ENCODE peak calls at places on chromosome X, in seven cellular contexts. S is endothelial cell of umbilical vein, Y is HepG2, I is HCT116, L is K562, M is H1, J is SK-N-SH. E is an unnamed sample.

GRCh38 chrX:102727761-102728160 is 7.2 kb downstream of the GPRASP3 start:
- DNase-seq in S (no peak), Y (no peak), I (no peak), L (no peak), M (no peak), J (no peak), E (no peak)

GRCh38 chrX:69314436-69315348 is 149.4 kb upstream of the PJA1 start:
- DNase-seq in S (no peak), Y (no peak), I (no peak), L (no peak), M (no peak), J (peak), E (no peak)

GRCh38 chrX:44306336-44306735 is 37.1 kb downstream of the EFHC2 start:
- DNase-seq in S (no peak), Y (no peak), I (no peak), L (no peak), M (no peak), J (no peak), E (no peak)

GRCh38 chrX:103376979-103377324 is 614 bp downstream of the BEX3 start:
- DNase-seq in S (peak), Y (no peak), I (no peak), L (no peak), M (no peak), J (peak), E (peak)

GRCh38 chrX:129724767-129725166 is 14.0 kb upstream of the XPNPEP2 start:
- DNase-seq in S (no peak), Y (no peak), I (no peak), L (no peak), M (no peak), J (no peak), E (no peak)

GRCh38 chrX:100341111-100341510 is 69.0 kb downstream of the PCDH19 start:
- DNase-seq in S (no peak), Y (no peak), I (no peak), L (no peak), M (no peak), J (no peak), E (no peak)

GRCh38 chrX:24493740-24494543 is 28.9 kb downstream of the PDK3 start:
- DNase-seq in S (no peak), Y (peak), I (no peak), L (no peak), M (no peak), J (no peak), E (no peak)

GRCh38 chrX:110706446-110706845 is 89.2 kb downstream of the CHRDL1 start:
- DNase-seq in S (no peak), Y (no peak), I (no peak), L (no peak), M (no peak), J (no peak), E (no peak)

GRCh38 chrX:69032601-69033000 is 132.7 kb downstream of the PJA1 start:
- DNase-seq in S (no peak), Y (no peak), I (peak), L (no peak), M (no peak), J (no peak), E (no peak)

GRCh38 chrX:24231169-24231568 is 81.6 kb downstream of the ZFX start:
- DNase-seq in S (peak), Y (no peak), I (peak), L (peak), M (no peak), J (no peak), E (peak)

GRCh38 chrX:26262121-26262523 is 46.2 kb downstream of the MAGEB5 start:
- DNase-seq in S (peak), Y (no peak), I (no peak), L (no peak), M (no peak), J (no peak), E (no peak)

GRCh38 chrX:77442728-77443127 is 4.5 kb upstream of the FGF16 start:
- DNase-seq in S (peak), Y (peak), I (peak), L (no peak), M (no peak), J (no peak), E (peak)

GRCh38 chrX:11189097-11189496 is 78.0 kb downstream of the HCCS start:
- DNase-seq in S (no peak), Y (no peak), I (no peak), L (no peak), M (no peak), J (no peak), E (no peak)

GRCh38 chrX:68978211-68978780 is 149.5 kb downstream of the EFNB1 start:
- DNase-seq in S (peak), Y (no peak), I (no peak), L (peak), M (no peak), J (no peak), E (no peak)

GRCh38 chrX:20531667-20532066 is 265.0 kb upstream of the RPS6KA3 start:
- DNase-seq in S (no peak), Y (no peak), I (no peak), L (no peak), M (no peak), J (no peak), E (no peak)
- TF ChIP-seq MAX in S (no peak), Y (no peak), I (no peak), L (no peak), M (no peak), J (no peak), E (no peak)

GRCh38 chrX:119625843-119626242 is 19.6 kb upstream of the NKRF start:
- DNase-seq in S (no peak), Y (no peak), I (no peak), L (no peak), M (no peak), J (no peak), E (no peak)
- H3K27ac ChIP-seq in S (no peak), Y (no peak), I (no peak), L (no peak), M (no peak), J (no peak), E (no peak)

DNA sequence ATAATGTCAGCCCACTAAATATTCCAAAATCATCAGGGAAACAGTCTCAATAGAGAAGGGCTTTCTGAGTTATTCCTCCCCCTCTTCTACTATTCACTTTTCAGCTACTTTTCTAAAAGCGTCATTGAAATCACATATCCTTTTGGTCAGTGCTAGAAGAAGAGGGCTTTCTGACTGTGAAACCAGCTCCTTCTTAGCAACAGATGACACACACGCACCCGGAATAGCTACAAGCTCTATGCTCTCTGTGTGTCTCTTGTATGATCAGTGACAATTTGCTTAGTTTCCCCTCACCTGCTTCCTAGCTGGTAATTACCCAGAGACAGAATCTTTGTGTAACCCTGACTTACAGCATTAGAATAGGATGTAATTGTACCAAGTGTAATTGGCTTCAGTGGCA is 268.2 kb upstream of the SLITRK2 start:
- DNase-seq in S (no peak), Y (no peak), I (no peak), L (no peak), M (no peak), J (no peak), E (no peak)
- TF ChIP-seq MAX in S (no peak), Y (no peak), I (no peak), L (no peak), M (no peak), J (no peak), E (no peak)

DNA sequence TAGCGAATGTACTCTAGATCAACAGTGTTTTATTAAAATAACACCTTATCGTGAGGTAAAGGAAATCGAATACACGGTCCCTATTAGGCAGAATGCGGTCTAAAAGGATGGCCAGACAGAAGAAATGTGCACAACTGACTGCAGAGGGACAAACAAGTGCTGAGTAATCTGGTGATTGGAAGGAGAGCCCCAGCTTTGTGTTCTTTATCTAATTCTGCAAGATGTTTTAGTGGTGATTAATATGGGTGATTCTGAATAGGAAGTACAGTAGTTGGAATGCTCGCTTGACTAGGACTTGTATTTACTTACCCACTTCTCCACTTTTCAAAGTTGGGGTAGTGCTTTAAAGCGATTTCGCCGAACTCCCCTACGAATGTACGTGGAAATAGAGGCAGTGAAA is 1.2 kb downstream of the WDR44 start:
- DNase-seq in S (peak), Y (peak), I (no peak), L (peak), M (no peak), J (peak), E (no peak)
- H3K27ac ChIP-seq in S (peak), Y (peak), I (peak), L (peak), M (no peak), J (peak), E (peak)

DNA sequence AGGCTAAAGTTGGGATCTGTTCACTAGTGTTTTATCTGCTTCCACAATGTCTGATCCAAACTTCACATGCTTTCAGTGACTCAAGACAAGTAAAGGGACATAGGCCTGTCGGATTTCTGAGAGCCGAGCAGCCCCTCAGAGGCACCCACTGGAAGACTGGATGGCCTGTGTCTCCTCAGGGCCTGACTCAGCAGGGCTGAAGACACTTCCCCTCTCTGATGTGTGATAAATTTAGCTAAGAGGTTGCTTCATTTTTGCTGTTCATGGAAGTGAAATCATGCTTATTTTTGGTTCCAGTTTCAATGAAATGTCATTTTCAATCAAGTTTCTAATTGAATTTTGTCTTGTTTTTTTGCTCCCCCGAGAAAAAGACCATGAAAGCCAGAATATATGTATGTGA is 93.7 kb downstream of the MXRA5 start:
- DNase-seq in S (no peak), Y (no peak), I (no peak), L (no peak), M (no peak), J (no peak), E (no peak)
- TF ChIP-seq MAX in S (no peak), Y (no peak), I (no peak), L (no peak), M (no peak), J (no peak), E (no peak)

DNA sequence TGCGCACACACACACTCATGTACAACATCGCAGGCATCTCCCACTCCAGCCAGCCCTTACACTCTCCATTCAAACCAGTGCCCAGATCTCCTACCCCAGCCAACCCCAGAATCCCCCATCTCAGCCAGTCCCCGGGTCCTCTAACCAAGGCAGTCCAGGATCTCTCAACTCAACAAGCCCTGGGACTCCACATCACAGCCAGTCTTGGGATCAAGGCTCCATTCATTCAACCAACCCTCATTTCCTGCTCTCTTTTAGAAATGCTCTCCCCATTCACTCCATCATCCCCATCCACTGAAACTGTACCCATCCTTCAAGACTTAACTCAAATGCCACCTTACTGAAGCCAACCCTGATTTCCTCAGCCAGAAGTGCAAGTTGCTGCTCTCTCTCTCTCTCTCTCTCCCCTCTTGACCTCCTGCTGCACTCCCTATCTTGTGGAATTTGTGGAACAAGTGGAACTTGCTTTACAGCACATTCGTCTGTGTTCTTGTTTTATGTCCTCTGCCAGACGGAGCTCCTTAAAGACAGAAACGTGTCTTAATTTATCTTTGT is 40.6 kb upstream of the IQSEC2 start:
- DNase-seq in S (no peak), Y (no peak), I (no peak), L (no peak), M (no peak), J (no peak), E (no peak)
- H3K27ac ChIP-seq in S (no peak), Y (no peak), I (no peak), L (no peak), M (no peak), J (no peak), E (no peak)

DNA sequence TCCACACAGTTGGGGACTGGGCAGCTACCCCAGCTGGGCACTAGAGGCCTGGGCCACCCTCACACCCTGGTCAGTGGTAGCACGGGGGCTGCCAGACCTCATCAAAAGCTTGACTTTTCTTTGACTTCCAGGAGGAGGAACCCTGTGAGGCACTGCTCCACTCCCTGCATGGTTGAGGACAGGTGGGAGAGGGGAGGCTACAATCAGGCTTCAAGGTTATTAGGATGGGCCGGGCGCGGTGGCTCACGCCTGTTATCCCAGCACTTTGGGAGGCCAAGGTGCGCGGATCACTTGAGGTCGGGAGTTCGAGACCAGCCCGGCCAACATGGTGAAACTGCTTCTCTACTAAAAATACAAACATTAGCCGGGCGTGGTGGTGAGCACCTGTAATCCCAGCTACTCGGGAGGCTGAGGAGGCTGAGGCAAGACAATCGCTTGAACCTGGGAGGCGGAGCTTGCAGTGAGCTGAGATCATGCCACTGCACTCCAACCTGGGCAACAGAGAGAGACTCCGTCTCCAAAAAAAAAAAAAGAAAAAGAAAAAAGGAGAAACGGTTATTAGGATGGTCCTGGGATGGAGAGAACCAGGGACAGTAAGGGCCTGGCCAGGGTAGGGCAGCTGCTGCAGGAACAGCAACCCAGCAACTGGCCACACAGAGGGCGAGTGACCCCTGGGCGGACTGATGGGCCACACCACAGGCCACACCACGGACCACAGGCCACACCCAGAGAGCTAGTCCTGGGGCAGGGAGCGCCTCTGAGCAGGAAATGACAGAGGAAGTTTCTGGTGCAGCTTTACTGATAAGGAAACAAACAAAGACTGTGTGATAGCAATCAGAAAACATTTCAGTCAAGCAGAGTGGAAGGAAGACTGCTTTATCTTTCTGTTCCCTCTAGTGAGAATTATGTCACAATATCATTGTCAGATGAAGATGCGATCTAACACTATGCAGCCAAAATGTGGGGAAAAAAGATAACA is 20.5 kb upstream of the OPN1LW start:
- DNase-seq in S (peak), Y (peak), I (no peak), L (peak), M (no peak), J (peak), E (no peak)
- TF ChIP-seq MAX in S (no peak), Y (no peak), I (no peak), L (no peak), M (no peak), J (no peak), E (no peak)

E was measured in A549.